ENCODE peak calls at places on chromosomes 13 and 19, in five cellular contexts. One of them, this sample, is unnamed.

GRCh38 chr13:97540696-97541095 is 106.7 kb downstream of the RAP2A start:
- DNase-seq in activated T-helper 1 cell treated with anti-CD3 and anti-CD28 coated beads, Interleukin-2, amount 50 U/mL, for 16 hours: no peak
- DNase-seq in caudate nucleus: no peak
- DNase-seq in activated T-cell treated with anti-CD3 and anti-CD28 coated beads, Interleukin-2, amount 50 U/mL, for 72 hours: no peak
- DNase-seq in substantia nigra: no peak
- DNase-seq in this sample: no peak

GRCh38 chr13:29905845-29906244 is 55.4 kb upstream of the UBL3 start:
- DNase-seq in activated T-helper 1 cell treated with anti-CD3 and anti-CD28 coated beads, Interleukin-2, amount 50 U/mL, for 16 hours: no peak
- DNase-seq in caudate nucleus: no peak
- DNase-seq in activated T-cell treated with anti-CD3 and anti-CD28 coated beads, Interleukin-2, amount 50 U/mL, for 72 hours: no peak
- DNase-seq in substantia nigra: peak
- DNase-seq in this sample: no peak

GRCh38 chr13:98022210-98022609 is 68.7 kb downstream of the IPO5 start:
- DNase-seq in activated T-helper 1 cell treated with anti-CD3 and anti-CD28 coated beads, Interleukin-2, amount 50 U/mL, for 16 hours: no peak
- DNase-seq in caudate nucleus: no peak
- DNase-seq in activated T-cell treated with anti-CD3 and anti-CD28 coated beads, Interleukin-2, amount 50 U/mL, for 72 hours: no peak
- DNase-seq in substantia nigra: peak
- DNase-seq in this sample: no peak

GRCh38 chr13:49651775-49652690 is 23.7 kb downstream of the ARL11 start:
- DNase-seq in activated T-helper 1 cell treated with anti-CD3 and anti-CD28 coated beads, Interleukin-2, amount 50 U/mL, for 16 hours: no peak
- DNase-seq in caudate nucleus: no peak
- DNase-seq in activated T-cell treated with anti-CD3 and anti-CD28 coated beads, Interleukin-2, amount 50 U/mL, for 72 hours: no peak
- DNase-seq in substantia nigra: no peak
- DNase-seq in this sample: no peak

GRCh38 chr13:75372923-75373841 is 108.8 kb downstream of the TBC1D4 start:
- DNase-seq in activated T-helper 1 cell treated with anti-CD3 and anti-CD28 coated beads, Interleukin-2, amount 50 U/mL, for 16 hours: no peak
- DNase-seq in caudate nucleus: no peak
- DNase-seq in activated T-cell treated with anti-CD3 and anti-CD28 coated beads, Interleukin-2, amount 50 U/mL, for 72 hours: no peak
- DNase-seq in substantia nigra: no peak
- DNase-seq in this sample: no peak

GRCh38 chr13:110625771-110626321 is 10.5 kb downstream of the NAXD start:
- DNase-seq in activated T-helper 1 cell treated with anti-CD3 and anti-CD28 coated beads, Interleukin-2, amount 50 U/mL, for 16 hours: no peak
- DNase-seq in caudate nucleus: no peak
- DNase-seq in activated T-cell treated with anti-CD3 and anti-CD28 coated beads, Interleukin-2, amount 50 U/mL, for 72 hours: no peak
- DNase-seq in substantia nigra: no peak
- DNase-seq in this sample: no peak

GRCh38 chr13:44024496-44025155 is 144.9 kb downstream of the LACC1 start:
- DNase-seq in activated T-helper 1 cell treated with anti-CD3 and anti-CD28 coated beads, Interleukin-2, amount 50 U/mL, for 16 hours: no peak
- DNase-seq in caudate nucleus: no peak
- DNase-seq in activated T-cell treated with anti-CD3 and anti-CD28 coated beads, Interleukin-2, amount 50 U/mL, for 72 hours: no peak
- DNase-seq in substantia nigra: no peak
- DNase-seq in this sample: no peak

GRCh38 chr13:99666146-99666805 is 165.0 kb downstream of the TM9SF2 start:
- DNase-seq in activated T-helper 1 cell treated with anti-CD3 and anti-CD28 coated beads, Interleukin-2, amount 50 U/mL, for 16 hours: no peak
- DNase-seq in caudate nucleus: no peak
- DNase-seq in activated T-cell treated with anti-CD3 and anti-CD28 coated beads, Interleukin-2, amount 50 U/mL, for 72 hours: no peak
- DNase-seq in substantia nigra: no peak
- DNase-seq in this sample: no peak

GRCh38 chr19:37977992-37978391 is 71.0 kb downstream of the SIPA1L3 start:
- DNase-seq in activated T-helper 1 cell treated with anti-CD3 and anti-CD28 coated beads, Interleukin-2, amount 50 U/mL, for 16 hours: no peak
- DNase-seq in caudate nucleus: no peak
- DNase-seq in activated T-cell treated with anti-CD3 and anti-CD28 coated beads, Interleukin-2, amount 50 U/mL, for 72 hours: no peak
- DNase-seq in substantia nigra: peak
- DNase-seq in this sample: no peak

GRCh38 chr19:19304186-19304975 is 15.9 kb downstream of the SUGP1 start:
- DNase-seq in activated T-helper 1 cell treated with anti-CD3 and anti-CD28 coated beads, Interleukin-2, amount 50 U/mL, for 16 hours: no peak
- DNase-seq in caudate nucleus: no peak
- DNase-seq in activated T-cell treated with anti-CD3 and anti-CD28 coated beads, Interleukin-2, amount 50 U/mL, for 72 hours: no peak
- DNase-seq in substantia nigra: peak
- DNase-seq in this sample: no peak

GRCh38 chr19:42658148-42658547 is 63.4 kb upstream of the CEACAM8 start:
- DNase-seq in activated T-helper 1 cell treated with anti-CD3 and anti-CD28 coated beads, Interleukin-2, amount 50 U/mL, for 16 hours: no peak
- DNase-seq in caudate nucleus: no peak
- DNase-seq in activated T-cell treated with anti-CD3 and anti-CD28 coated beads, Interleukin-2, amount 50 U/mL, for 72 hours: peak
- DNase-seq in substantia nigra: no peak
- DNase-seq in this sample: no peak

GRCh38 chr19:30416375-30416774 is 44.2 kb downstream of the ZNF536 start:
- DNase-seq in activated T-helper 1 cell treated with anti-CD3 and anti-CD28 coated beads, Interleukin-2, amount 50 U/mL, for 16 hours: no peak
- DNase-seq in caudate nucleus: no peak
- DNase-seq in activated T-cell treated with anti-CD3 and anti-CD28 coated beads, Interleukin-2, amount 50 U/mL, for 72 hours: no peak
- DNase-seq in substantia nigra: no peak
- DNase-seq in this sample: no peak

GRCh38 chr13:97067342-97067895 is 73.1 kb upstream of the OXGR1 start:
- DNase-seq in activated T-helper 1 cell treated with anti-CD3 and anti-CD28 coated beads, Interleukin-2, amount 50 U/mL, for 16 hours: no peak
- DNase-seq in caudate nucleus: no peak
- DNase-seq in activated T-cell treated with anti-CD3 and anti-CD28 coated beads, Interleukin-2, amount 50 U/mL, for 72 hours: no peak
- DNase-seq in substantia nigra: no peak
- DNase-seq in this sample: no peak

GRCh38 chr13:100443278-100443997 is 145.2 kb downstream of the GGACT start:
- DNase-seq in activated T-helper 1 cell treated with anti-CD3 and anti-CD28 coated beads, Interleukin-2, amount 50 U/mL, for 16 hours: no peak
- DNase-seq in caudate nucleus: no peak
- DNase-seq in activated T-cell treated with anti-CD3 and anti-CD28 coated beads, Interleukin-2, amount 50 U/mL, for 72 hours: no peak
- DNase-seq in substantia nigra: no peak
- DNase-seq in this sample: no peak

GRCh38 chr13:48653074-48654054 is at the start of gene CYSLTR2:
- DNase-seq in activated T-helper 1 cell treated with anti-CD3 and anti-CD28 coated beads, Interleukin-2, amount 50 U/mL, for 16 hours: no peak
- DNase-seq in caudate nucleus: no peak
- DNase-seq in activated T-cell treated with anti-CD3 and anti-CD28 coated beads, Interleukin-2, amount 50 U/mL, for 72 hours: peak
- DNase-seq in substantia nigra: no peak
- DNase-seq in this sample: peak

GRCh38 chr19:49256691-49257090 is 68.3 kb downstream of the SLC6A16 start:
- DNase-seq in activated T-helper 1 cell treated with anti-CD3 and anti-CD28 coated beads, Interleukin-2, amount 50 U/mL, for 16 hours: no peak
- DNase-seq in caudate nucleus: no peak
- DNase-seq in activated T-cell treated with anti-CD3 and anti-CD28 coated beads, Interleukin-2, amount 50 U/mL, for 72 hours: no peak
- DNase-seq in substantia nigra: no peak
- DNase-seq in this sample: no peak

GRCh38 chr13:26500618-26501320 is 56.7 kb upstream of the WASF3 start:
- DNase-seq in activated T-helper 1 cell treated with anti-CD3 and anti-CD28 coated beads, Interleukin-2, amount 50 U/mL, for 16 hours: no peak
- DNase-seq in caudate nucleus: no peak
- DNase-seq in activated T-cell treated with anti-CD3 and anti-CD28 coated beads, Interleukin-2, amount 50 U/mL, for 72 hours: no peak
- DNase-seq in substantia nigra: no peak
- DNase-seq in this sample: no peak

GRCh38 chr19:31269425-31270127 is 79.7 kb downstream of the TSHZ3 start:
- DNase-seq in activated T-helper 1 cell treated with anti-CD3 and anti-CD28 coated beads, Interleukin-2, amount 50 U/mL, for 16 hours: no peak
- DNase-seq in caudate nucleus: no peak
- DNase-seq in activated T-cell treated with anti-CD3 and anti-CD28 coated beads, Interleukin-2, amount 50 U/mL, for 72 hours: no peak
- DNase-seq in substantia nigra: no peak
- DNase-seq in this sample: no peak

GRCh38 chr13:48828962-48829405 is 146.7 kb upstream of the FNDC3A start:
- DNase-seq in activated T-helper 1 cell treated with anti-CD3 and anti-CD28 coated beads, Interleukin-2, amount 50 U/mL, for 16 hours: no peak
- DNase-seq in caudate nucleus: no peak
- DNase-seq in activated T-cell treated with anti-CD3 and anti-CD28 coated beads, Interleukin-2, amount 50 U/mL, for 72 hours: no peak
- DNase-seq in substantia nigra: no peak
- DNase-seq in this sample: no peak

GRCh38 chr13:33927315-33927714 is 109.4 kb downstream of the RFC3 start:
- DNase-seq in activated T-helper 1 cell treated with anti-CD3 and anti-CD28 coated beads, Interleukin-2, amount 50 U/mL, for 16 hours: no peak
- DNase-seq in caudate nucleus: no peak
- DNase-seq in activated T-cell treated with anti-CD3 and anti-CD28 coated beads, Interleukin-2, amount 50 U/mL, for 72 hours: no peak
- DNase-seq in substantia nigra: no peak
- DNase-seq in this sample: no peak

GRCh38 chr19:46426035-46426505 is 2.7 kb downstream of the PNMA8C start:
- DNase-seq in activated T-helper 1 cell treated with anti-CD3 and anti-CD28 coated beads, Interleukin-2, amount 50 U/mL, for 16 hours: no peak
- DNase-seq in caudate nucleus: no peak
- DNase-seq in activated T-cell treated with anti-CD3 and anti-CD28 coated beads, Interleukin-2, amount 50 U/mL, for 72 hours: no peak
- DNase-seq in substantia nigra: no peak
- DNase-seq in this sample: peak

GRCh38 chr19:42606660-42607351 is 12.1 kb upstream of the CEACAM8 start:
- DNase-seq in activated T-helper 1 cell treated with anti-CD3 and anti-CD28 coated beads, Interleukin-2, amount 50 U/mL, for 16 hours: peak
- DNase-seq in caudate nucleus: no peak
- DNase-seq in activated T-cell treated with anti-CD3 and anti-CD28 coated beads, Interleukin-2, amount 50 U/mL, for 72 hours: peak
- DNase-seq in substantia nigra: peak
- DNase-seq in this sample: peak

GRCh38 chr19:40805258-40805868 is 6.4 kb downstream of the EGLN2 start:
- DNase-seq in activated T-helper 1 cell treated with anti-CD3 and anti-CD28 coated beads, Interleukin-2, amount 50 U/mL, for 16 hours: no peak
- DNase-seq in caudate nucleus: no peak
- DNase-seq in activated T-cell treated with anti-CD3 and anti-CD28 coated beads, Interleukin-2, amount 50 U/mL, for 72 hours: no peak
- DNase-seq in substantia nigra: no peak
- DNase-seq in this sample: no peak

GRCh38 chr19:42355896-42356295 is 30.5 kb downstream of the MEGF8 start:
- DNase-seq in activated T-helper 1 cell treated with anti-CD3 and anti-CD28 coated beads, Interleukin-2, amount 50 U/mL, for 16 hours: no peak
- DNase-seq in caudate nucleus: no peak
- DNase-seq in activated T-cell treated with anti-CD3 and anti-CD28 coated beads, Interleukin-2, amount 50 U/mL, for 72 hours: no peak
- DNase-seq in substantia nigra: no peak
- DNase-seq in this sample: no peak

GRCh38 chr13:27516103-27516502 is 65.7 kb upstream of the MTIF3 start:
- DNase-seq in activated T-helper 1 cell treated with anti-CD3 and anti-CD28 coated beads, Interleukin-2, amount 50 U/mL, for 16 hours: no peak
- DNase-seq in caudate nucleus: no peak
- DNase-seq in activated T-cell treated with anti-CD3 and anti-CD28 coated beads, Interleukin-2, amount 50 U/mL, for 72 hours: no peak
- DNase-seq in substantia nigra: no peak
- DNase-seq in this sample: no peak

GRCh38 chr13:41613984-41614581 is 156.7 kb downstream of the RGCC start:
- DNase-seq in activated T-helper 1 cell treated with anti-CD3 and anti-CD28 coated beads, Interleukin-2, amount 50 U/mL, for 16 hours: no peak
- DNase-seq in caudate nucleus: no peak
- DNase-seq in activated T-cell treated with anti-CD3 and anti-CD28 coated beads, Interleukin-2, amount 50 U/mL, for 72 hours: no peak
- DNase-seq in substantia nigra: no peak
- DNase-seq in this sample: no peak

GRCh38 chr13:100828226-100828625 is 153.6 kb upstream of the TMTC4 start:
- DNase-seq in activated T-helper 1 cell treated with anti-CD3 and anti-CD28 coated beads, Interleukin-2, amount 50 U/mL, for 16 hours: no peak
- DNase-seq in caudate nucleus: no peak
- DNase-seq in activated T-cell treated with anti-CD3 and anti-CD28 coated beads, Interleukin-2, amount 50 U/mL, for 72 hours: no peak
- DNase-seq in substantia nigra: no peak
- DNase-seq in this sample: no peak

This sample was measured in RPMI8226.